ENCODE peak calls at places on chromosomes 6 and 20, in eight cellular contexts. A is ovary, Z is Peyer's patch, M is WERI-Rb-1, E is tibial artery, F is foreskin fibroblast, O is mucosa of descending colon, S is AG10803. Y is an unnamed sample.

GRCh38 chr6:26629373-26629772 is 30.2 kb downstream of the ZNF322 start:
- DNase-seq in A (no peak), Z (no peak), M (no peak), E (no peak), F (no peak), O (no peak), S (no peak), Y (no peak)

GRCh38 chr20:14960837-14961236 is 623.4 kb upstream of the FLRT3 start:
- DNase-seq in A (no peak), Z (no peak), M (no peak), E (no peak), F (no peak), O (no peak), S (no peak), Y (no peak)

GRCh38 chr6:151437401-151437800 is 14.5 kb downstream of the RMND1 start:
- DNase-seq in A (no peak), Z (no peak), M (no peak), E (no peak), F (peak), O (no peak), S (peak), Y (no peak)

GRCh38 chr6:31710490-31711219 is 4.0 kb downstream of the LY6G6F start:
- DNase-seq in A (no peak), Z (no peak), M (peak), E (no peak), F (no peak), O (no peak), S (no peak), Y (no peak)

GRCh38 chr6:51459958-51460357 is 627.5 kb downstream of the PKHD1 start:
- DNase-seq in A (no peak), Z (no peak), M (no peak), E (no peak), F (no peak), O (no peak), S (no peak), Y (peak)

GRCh38 chr20:44495257-44495656 is 19.6 kb downstream of the TTPAL start:
- DNase-seq in A (no peak), Z (no peak), M (no peak), E (no peak), F (peak), O (no peak), S (peak), Y (no peak)

GRCh38 chr20:20404546-20405092 is 36.7 kb downstream of the INSM1 start:
- DNase-seq in A (no peak), Z (no peak), M (no peak), E (no peak), F (no peak), O (no peak), S (no peak), Y (no peak)

GRCh38 chr20:58407966-58408557 is 19.0 kb downstream of the VAPB start:
- DNase-seq in A (no peak), Z (no peak), M (no peak), E (no peak), F (no peak), O (no peak), S (peak), Y (peak)

GRCh38 chr6:47168176-47168575 is 126.0 kb upstream of the ADGRF1 start:
- DNase-seq in A (no peak), Z (no peak), M (no peak), E (peak), F (peak), O (no peak), S (peak), Y (no peak)

GRCh38 chr6:53437557-53438202 is 88.9 kb upstream of the ELOVL5 start:
- DNase-seq in A (no peak), Z (no peak), M (peak), E (no peak), F (peak), O (no peak), S (peak), Y (peak)

GRCh38 chr20:42530855-42531674 is 658.6 kb downstream of the PTPRT start:
- DNase-seq in A (no peak), Z (no peak), M (peak), E (no peak), F (no peak), O (no peak), S (peak), Y (peak)

GRCh38 chr6:82072771-82073170 is 174.8 kb downstream of the IBTK start:
- DNase-seq in A (no peak), Z (no peak), M (no peak), E (no peak), F (peak), O (no peak), S (peak), Y (no peak)

GRCh38 chr6:135983720-135984343 is 132.3 kb downstream of the PDE7B start:
- DNase-seq in A (no peak), Z (no peak), M (no peak), E (no peak), F (no peak), O (no peak), S (no peak), Y (no peak)

GRCh38 chr6:14283600-14284235 is 166.1 kb downstream of the CD83 start:
- DNase-seq in A (no peak), Z (no peak), M (peak), E (no peak), F (no peak), O (no peak), S (no peak), Y (no peak)
- TF ChIP-seq CTCF in A (no peak), Z (no peak), M (peak), E (no peak), F (no peak), O (no peak), S (no peak), Y (no peak)

GRCh38 chr6:3615391-3616380 is 135.8 kb downstream of the PXDC1 start:
- DNase-seq in A (no peak), Z (no peak), M (no peak), E (no peak), F (no peak), O (no peak), S (no peak), Y (no peak)
- TF ChIP-seq CTCF in A (no peak), Z (no peak), M (no peak), E (no peak), F (no peak), O (no peak), S (no peak), Y (no peak)

GRCh38 chr6:134315189-134315588 is 2.7 kb downstream of the SGK1 start:
- DNase-seq in A (no peak), Z (no peak), M (no peak), E (no peak), F (no peak), O (no peak), S (no peak), Y (no peak)

GRCh38 chr6:134315974-134316391 is 1.9 kb downstream of the SGK1 start:
- DNase-seq in A (no peak), Z (no peak), M (no peak), E (no peak), F (no peak), O (no peak), S (no peak), Y (no peak)

GRCh38 chr6:134318396-134319281 is 727 bp upstream of the SGK1 start:
- DNase-seq in A (no peak), Z (no peak), M (no peak), E (no peak), F (no peak), O (no peak), S (no peak), Y (no peak)

GRCh38 chr6:134316733-134317431 is 1.0 kb downstream of the SGK1 start:
- DNase-seq in A (no peak), Z (no peak), M (no peak), E (no peak), F (no peak), O (no peak), S (no peak), Y (no peak)

GRCh38 chr6:134317471-134318131 is at the start of gene SGK1:
- DNase-seq in A (peak), Z (no peak), M (no peak), E (no peak), F (peak), O (no peak), S (peak), Y (no peak)
- TF ChIP-seq CTCF in A (no peak), Z (no peak), M (no peak), E (no peak), F (no peak), O (no peak), S (no peak), Y (no peak)

GRCh38 chr6:74870403-74870802 is 335.4 kb downstream of the COL12A1 start:
- DNase-seq in A (no peak), Z (no peak), M (no peak), E (no peak), F (no peak), O (no peak), S (peak), Y (no peak)
- TF ChIP-seq CTCF in A (no peak), Z (no peak), M (no peak), E (no peak), F (no peak), O (peak), S (peak), Y (no peak)

GRCh38 chr6:33144373-33144772 is 47.9 kb downstream of the COL11A2 start:
- DNase-seq in A (no peak), Z (no peak), M (no peak), E (no peak), F (peak), O (no peak), S (no peak), Y (no peak)

GRCh38 chr6:33140556-33140955 is 51.7 kb downstream of the COL11A2 start:
- DNase-seq in A (no peak), Z (no peak), M (no peak), E (no peak), F (no peak), O (no peak), S (no peak), Y (no peak)

GRCh38 chr6:33142501-33142900 is 49.8 kb downstream of the COL11A2 start:
- DNase-seq in A (no peak), Z (no peak), M (no peak), E (no peak), F (no peak), O (no peak), S (no peak), Y (no peak)

GRCh38 chr6:33139596-33140206 is 52.6 kb downstream of the COL11A2 start:
- DNase-seq in A (no peak), Z (no peak), M (no peak), E (no peak), F (peak), O (no peak), S (no peak), Y (no peak)

DNA sequence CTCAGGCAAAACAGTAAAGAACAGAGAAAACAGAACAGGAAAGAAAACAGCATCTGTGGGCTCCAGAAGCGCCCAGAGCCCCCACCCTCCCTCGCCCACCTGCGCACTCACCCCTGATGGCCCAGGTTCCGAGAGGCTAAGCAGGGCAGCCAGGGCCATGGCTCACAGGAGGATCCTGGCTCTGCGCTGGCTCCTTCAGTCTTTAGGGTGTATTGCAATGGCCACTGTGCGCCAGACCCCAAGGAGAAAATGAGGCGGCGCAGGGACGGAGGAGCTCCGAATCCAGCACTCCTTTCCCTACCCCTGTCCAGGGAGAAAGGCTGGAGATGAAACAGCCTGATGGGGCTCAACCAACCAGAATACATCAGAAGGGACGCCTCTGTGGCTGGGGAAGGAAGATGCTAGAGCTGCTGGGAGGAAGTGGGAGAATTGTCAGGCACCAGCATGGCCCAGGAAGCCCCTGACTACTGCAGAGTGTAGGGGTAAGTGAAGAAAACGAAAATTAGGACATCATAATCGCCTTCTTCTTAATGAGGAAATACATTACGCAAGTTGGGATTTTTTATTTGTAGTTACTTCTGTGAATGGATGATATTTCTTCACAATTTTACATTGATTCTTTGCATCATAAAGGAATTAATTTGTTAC is 49.0 kb downstream of the COL11A2 start:
- DNase-seq in A (no peak), Z (no peak), M (no peak), E (no peak), F (no peak), O (no peak), S (no peak), Y (no peak)
- TF ChIP-seq CTCF in A (no peak), Z (no peak), M (peak), E (no peak), F (no peak), O (no peak), S (no peak), Y (peak)

GRCh38 chr6:119966484-119966883 is 616.9 kb upstream of the MAN1A1 start:
- DNase-seq in A (no peak), Z (no peak), M (peak), E (no peak), F (no peak), O (no peak), S (no peak), Y (peak)
- TF ChIP-seq CTCF in A (no peak), Z (no peak), M (peak), E (no peak), F (no peak), O (no peak), S (no peak), Y (peak)

GRCh38 chr6:108353853-108354252 is 59.0 kb downstream of the AFG1L start:
- DNase-seq in A (no peak), Z (no peak), M (no peak), E (no peak), F (no peak), O (no peak), S (no peak), Y (no peak)

GRCh38 chr6:108343894-108344293 is 49.0 kb downstream of the AFG1L start:
- DNase-seq in A (no peak), Z (no peak), M (no peak), E (no peak), F (no peak), O (no peak), S (no peak), Y (no peak)

GRCh38 chr6:108350528-108350927 is 55.7 kb downstream of the AFG1L start:
- DNase-seq in A (no peak), Z (no peak), M (no peak), E (no peak), F (no peak), O (no peak), S (no peak), Y (no peak)

GRCh38 chr6:108348655-108349349 is 53.9 kb downstream of the AFG1L start:
- DNase-seq in A (no peak), Z (no peak), M (no peak), E (no peak), F (no peak), O (no peak), S (no peak), Y (peak)
- TF ChIP-seq CTCF in A (no peak), Z (no peak), M (no peak), E (no peak), F (no peak), O (no peak), S (no peak), Y (no peak)